ENCODE peak calls at places on chromosome 4, in four cellular contexts. Q is hepatocyte, N is PC-3, T is HCT116. G is an unnamed sample.

GRCh38 chr4:85741921-85742591 is 267.1 kb downstream of the ARHGAP24 start:
- DNase-seq in Q (peak; percentile 20), N (no peak), T (no peak), G (no peak)

GRCh38 chr4:184422378-184422777 is 52.0 kb downstream of the IRF2 start:
- DNase-seq in Q (no peak), N (no peak), T (no peak), G (no peak)

GRCh38 chr4:48071171-48071570 is 54.6 kb downstream of the NIPAL1 start:
- DNase-seq in Q (peak; percentile 21), N (peak; percentile 39), T (no peak), G (no peak)

GRCh38 chr4:128571747-128572146 is 237.8 kb upstream of the JADE1 start:
- DNase-seq in Q (peak; percentile 56), N (peak; percentile 78), T (peak; percentile 13), G (peak; percentile 69)

GRCh38 chr4:57154191-57154590 is 44.0 kb upstream of the IGFBP7 start:
- DNase-seq in Q (no peak), N (no peak), T (no peak), G (peak; percentile 52)

GRCh38 chr4:42148453-42148852 is 4.0 kb downstream of the BEND4 start:
- DNase-seq in Q (no peak), N (no peak), T (no peak), G (no peak)

GRCh38 chr4:184821242-184821641 is 4.5 kb downstream of the ACSL1 start:
- DNase-seq in Q (no peak), N (no peak), T (no peak), G (no peak)

GRCh38 chr4:56158483-56158882 is 209.7 kb downstream of the CEP135 start:
- DNase-seq in Q (peak; percentile 58), N (no peak), T (no peak), G (no peak)

GRCh38 chr4:141411936-141412335 is 191.2 kb downstream of the ZNF330 start:
- DNase-seq in Q (no peak), N (no peak), T (no peak), G (no peak)

GRCh38 chr4:150986085-150986484 is 29.0 kb downstream of the LRBA start:
- DNase-seq in Q (no peak), N (no peak), T (no peak), G (no peak)

GRCh38 chr4:15729910-15730533 is 27.2 kb downstream of the BST1 start:
- DNase-seq in Q (peak; percentile 63), N (peak; percentile 63), T (peak; percentile 19), G (peak; percentile 61)

GRCh38 chr4:165010487-165010886 is 21.3 kb upstream of the TRIM60 start:
- DNase-seq in Q (no peak), N (no peak), T (no peak), G (no peak)

GRCh38 chr4:123345924-123346300 is 50.7 kb upstream of the SPRY1 start:
- DNase-seq in Q (no peak), N (no peak), T (no peak), G (no peak)

GRCh38 chr4:13918110-13918509 is 290.6 kb upstream of the BOD1L1 start:
- DNase-seq in Q (peak; percentile 48), N (peak; percentile 52), T (no peak), G (no peak)

GRCh38 chr4:183960021-183960420 is 54.9 kb downstream of the STOX2 start:
- DNase-seq in Q (peak; percentile 39), N (peak; percentile 40), T (no peak), G (no peak)

GRCh38 chr4:53937918-53938317 is 126.5 kb downstream of the CHIC2 start:
- DNase-seq in Q (peak; percentile 65), N (no peak), T (peak; percentile 74), G (no peak)

GRCh38 chr4:82371398-82371972 is 2.3 kb downstream of the HNRNPD start:
- DNase-seq in Q (no peak), N (peak; percentile 3), T (no peak), G (no peak)

GRCh38 chr4:53781614-53782467 is 190.6 kb upstream of the LNX1 start:
- DNase-seq in Q (no peak), N (peak; percentile 98), T (no peak), G (no peak)

GRCh38 chr4:110663738-110664444 is 41.0 kb upstream of the PITX2 start:
- DNase-seq in Q (no peak), N (peak; percentile 76), T (no peak), G (no peak)

GRCh38 chr4:56786955-56787354 is 34.5 kb downstream of the SPINK2 start:
- DNase-seq in Q (peak; percentile 69), N (peak; percentile 59), T (no peak), G (no peak)

GRCh38 chr4:116702949-116703348 is 382.4 kb downstream of the TRAM1L1 start:
- DNase-seq in Q (no peak), N (peak; percentile 43), T (no peak), G (peak; percentile 21)

GRCh38 chr4:111475696-111476095 is 669.6 kb upstream of the FAM241A start:
- DNase-seq in Q (no peak), N (peak; percentile 55), T (no peak), G (no peak)

GRCh38 chr4:110629780-110630500 is 7.1 kb upstream of the PITX2 start:
- DNase-seq in Q (no peak), N (no peak), T (no peak), G (no peak)

GRCh38 chr4:87309625-87310024 is 13.1 kb downstream of the HSD17B13 start:
- DNase-seq in Q (no peak), N (no peak), T (no peak), G (no peak)

GRCh38 chr4:118740869-118741268 is 55.7 kb downstream of the METTL14 start:
- DNase-seq in Q (peak; percentile 30), N (peak; percentile 36), T (peak; percentile 4), G (peak; percentile 33)

GRCh38 chr4:36771411-36772153 is 473.0 kb upstream of the NWD2 start:
- DNase-seq in Q (no peak), N (no peak), T (peak; percentile 7), G (peak; percentile 31)

GRCh38 chr4:95547708-95548471 is 883 bp downstream of the UNC5C start:
- DNase-seq in Q (peak; percentile 36), N (peak; percentile 18), T (no peak), G (no peak)

GRCh38 chr4:139267301-139267700 is 12.7 kb downstream of the MGARP start:
- DNase-seq in Q (no peak), N (peak; percentile 30), T (no peak), G (no peak)

GRCh38 chr4:67776746-67777145 is 22.6 kb upstream of the GNRHR start:
- DNase-seq in Q (no peak), N (no peak), T (no peak), G (no peak)

GRCh38 chr4:183659919-183660318 is 826 bp downstream of the TRAPPC11 start:
- DNase-seq in Q (peak; percentile 13), N (peak; percentile 2), T (no peak), G (no peak)

GRCh38 chr4:148273501-148273986 is 168.7 kb downstream of the NR3C2 start:
- DNase-seq in Q (peak; percentile 18), N (no peak), T (no peak), G (no peak)

GRCh38 chr4:17033256-17034245 is 135.1 kb upstream of the LDB2 start:
- DNase-seq in Q (no peak), N (no peak), T (no peak), G (no peak)

GRCh38 chr4:35934370-35934981 is 309.8 kb downstream of the ARAP2 start:
- DNase-seq in Q (peak; percentile 63), N (peak; percentile 65), T (peak; percentile 12), G (peak; percentile 39)

GRCh38 chr4:98747659-98748091 is 89.3 kb upstream of the TSPAN5 start:
- DNase-seq in Q (peak; percentile 27), N (no peak), T (peak; percentile 34), G (no peak)

GRCh38 chr4:164488114-164488513 is 265.8 kb upstream of the SMIM31 start:
- DNase-seq in Q (no peak), N (peak; percentile 12), T (no peak), G (no peak)

GRCh38 chr4:98779021-98779420 is 120.6 kb upstream of the TSPAN5 start:
- DNase-seq in Q (no peak), N (no peak), T (no peak), G (no peak)

GRCh38 chr4:128228778-128229457 is 58.7 kb downstream of the PGRMC2 start:
- DNase-seq in Q (no peak), N (peak; percentile 32), T (no peak), G (no peak)

GRCh38 chr4:163744861-163745260 is 250.4 kb downstream of the TMA16 start:
- DNase-seq in Q (no peak), N (no peak), T (no peak), G (peak; percentile 82)

GRCh38 chr4:74447636-74448233 is 2.8 kb downstream of the AREG start:
- DNase-seq in Q (no peak), N (no peak), T (no peak), G (no peak)

GRCh38 chr4:74446193-74446868 is 1.4 kb downstream of the AREG start:
- DNase-seq in Q (no peak), N (peak; percentile 72), T (no peak), G (no peak)

GRCh38 chr4:74446896-74447295 is 2.0 kb downstream of the AREG start:
- DNase-seq in Q (no peak), N (no peak), T (no peak), G (no peak)

GRCh38 chr4:74441744-74442143 is 3.2 kb upstream of the AREG start:
- DNase-seq in Q (no peak), N (peak; percentile 69), T (no peak), G (no peak)

GRCh38 chr4:74444891-74445642 is at the start of gene AREG:
- DNase-seq in Q (peak; percentile 91), N (peak; percentile 68), T (peak; percentile 83), G (peak; percentile 89)
- TF ChIP-seq EZH2phosphoT487 in Q (no peak), N (no peak), T (no peak), G (no peak)

DNA sequence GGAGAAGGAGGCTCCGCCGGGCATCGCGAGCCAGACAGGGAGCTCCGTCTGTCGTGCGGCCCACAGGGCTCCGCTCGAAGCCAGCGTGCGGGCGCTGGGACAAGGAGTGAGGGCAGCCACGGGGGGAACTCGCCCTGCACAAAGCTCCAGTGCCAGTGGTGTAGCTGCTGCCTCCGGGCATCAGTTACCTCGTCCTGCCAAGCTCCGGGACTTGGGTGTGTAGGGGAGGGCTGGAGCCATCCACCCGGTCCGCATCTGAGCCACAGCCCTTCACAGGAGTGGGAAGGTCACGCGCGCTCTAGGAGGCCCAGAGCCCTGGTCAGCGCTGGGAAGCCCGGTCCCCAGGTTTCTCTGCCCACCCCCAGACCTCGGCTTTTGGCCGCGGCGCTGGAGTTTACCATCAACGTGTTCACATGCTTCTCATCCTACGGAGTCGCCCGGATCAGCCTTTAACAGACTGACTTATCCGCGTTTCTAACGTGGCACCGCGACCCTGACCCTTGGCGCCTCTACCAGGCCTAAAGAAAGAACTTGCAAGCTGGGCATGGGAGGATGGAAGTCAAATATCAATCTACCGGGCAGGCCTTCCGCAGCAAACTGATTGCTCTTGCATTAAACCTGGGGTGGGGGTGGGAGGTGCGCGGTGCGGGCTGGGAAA is 8.4 kb upstream of the PRDM8 start:
- DNase-seq in Q (no peak), N (no peak), T (no peak), G (no peak)
- H3K27me3 ChIP-seq in Q (peaks cover 99% of the 10 kb centered on the region), N (no peaks in the 10 kb centered on the region), T (no peaks in the 10 kb centered on the region), G (peaks cover 8% of the 10 kb centered on the region)

GRCh38 chr4:2932561-2932950 is 30.6 kb downstream of the NOP14 start:
- DNase-seq in Q (no peak), N (no peak), T (no peak), G (no peak)
- TF ChIP-seq EZH2phosphoT487 in Q (no peak), N (no peak), T (no peak), G (no peak)

GRCh38 chr4:8163436-8164193 is 5.0 kb upstream of the ABLIM2 start:
- DNase-seq in Q (no peak), N (no peak), T (no peak), G (peak; percentile 28)
- H3K27me3 ChIP-seq in Q (no peaks in the 10 kb centered on the region), N (no peaks in the 10 kb centered on the region), T (no peaks in the 10 kb centered on the region), G (peaks cover 9% of the 10 kb centered on the region)